ENCODE peak calls at places on chromosomes 11 and 22, in seven cellular contexts. J, E, B, Y, N, G and A are unnamed samples.
A peak's percentile ranks its signal among the peaks of the same experiment; 100 is the strongest.

GRCh38 chr11:111077938-111078337 is 167.6 kb upstream of the POU2AF2 start:
- DNase-seq in J (no peak), E (no peak), B (no peak), Y (peak; percentile 21), N (no peak), G (no peak), A (no peak)

GRCh38 chr11:61151545-61152252 is 9.5 kb downstream of the VPS37C start:
- DNase-seq in J (no peak), E (no peak), B (no peak), Y (no peak), N (no peak), G (no peak), A (no peak)

GRCh38 chr22:30202531-30203006 is 44.0 kb downstream of the LIF start:
- DNase-seq in J (no peak), E (no peak), B (peak; percentile 52), Y (peak; percentile 69), N (no peak), G (peak; percentile 78), A (peak; percentile 61)

GRCh38 chr22:30890689-30891442 is 77.7 kb downstream of the MORC2 start:
- DNase-seq in J (peak; percentile 10), E (peak; percentile 79), B (peak; percentile 49), Y (peak; percentile 59), N (peak; percentile 68), G (peak; percentile 53), A (peak; percentile 41)

GRCh38 chr11:66857234-66857926 is 516 bp downstream of the LRFN4 start:
- DNase-seq in J (no peak), E (peak; percentile 85), B (peak; percentile 47), Y (peak; percentile 31), N (no peak), G (no peak), A (no peak)

GRCh38 chr11:126317681-126318641 is 14.1 kb downstream of the DCPS start:
- DNase-seq in J (no peak), E (peak; percentile 34), B (peak; percentile 64), Y (peak; percentile 87), N (no peak), G (no peak), A (no peak)

GRCh38 chr11:77117485-77117884 is 10.6 kb upstream of the MYO7A start:
- DNase-seq in J (no peak), E (no peak), B (no peak), Y (no peak), N (no peak), G (no peak), A (no peak)

GRCh38 chr22:42292726-42293520 is 22.5 kb upstream of the TCF20 start:
- DNase-seq in J (no peak), E (no peak), B (no peak), Y (no peak), N (no peak), G (no peak), A (no peak)

GRCh38 chr11:95364324-95365295 is 133.6 kb upstream of the SESN3 start:
- DNase-seq in J (no peak), E (peak; percentile 20), B (peak; percentile 30), Y (peak; percentile 16), N (no peak), G (peak; percentile 73), A (no peak)

GRCh38 chr11:25737071-25737675 is 594.8 kb upstream of the ANO3 start:
- DNase-seq in J (no peak), E (no peak), B (no peak), Y (no peak), N (no peak), G (no peak), A (no peak)

GRCh38 chr11:3905080-3905953 is 49.9 kb downstream of the STIM1 start:
- DNase-seq in J (peak; percentile 34), E (no peak), B (peak; percentile 48), Y (peak; percentile 84), N (no peak), G (peak; percentile 91), A (peak; percentile 95)

GRCh38 chr22:20130739-20131592 is 638 bp upstream of the ZDHHC8 start:
- DNase-seq in J (peak; percentile 24), E (peak; percentile 94), B (peak; percentile 90), Y (peak; percentile 82), N (peak; percentile 87), G (peak; percentile 67), A (peak; percentile 60)

GRCh38 chr11:102730036-102730815 is 5.5 kb upstream of the MMP8 start:
- DNase-seq in J (no peak), E (no peak), B (peak; percentile 12), Y (peak; percentile 38), N (no peak), G (no peak), A (no peak)

GRCh38 chr22:20479612-20480196 is 15.9 kb downstream of the KLHL22 start:
- DNase-seq in J (no peak), E (no peak), B (no peak), Y (no peak), N (no peak), G (no peak), A (no peak)

GRCh38 chr11:73577496-73577917 is 20.4 kb downstream of the FAM168A start:
- DNase-seq in J (no peak), E (peak; percentile 68), B (no peak), Y (peak; percentile 63), N (no peak), G (no peak), A (no peak)

GRCh38 chr22:29310863-29311339 is 4.5 kb downstream of the GAS2L1 start:
- DNase-seq in J (peak; percentile 75), E (peak; percentile 86), B (peak; percentile 97), Y (peak; percentile 99), N (peak; percentile 58), G (peak; percentile 89), A (peak; percentile 84)

DNA sequence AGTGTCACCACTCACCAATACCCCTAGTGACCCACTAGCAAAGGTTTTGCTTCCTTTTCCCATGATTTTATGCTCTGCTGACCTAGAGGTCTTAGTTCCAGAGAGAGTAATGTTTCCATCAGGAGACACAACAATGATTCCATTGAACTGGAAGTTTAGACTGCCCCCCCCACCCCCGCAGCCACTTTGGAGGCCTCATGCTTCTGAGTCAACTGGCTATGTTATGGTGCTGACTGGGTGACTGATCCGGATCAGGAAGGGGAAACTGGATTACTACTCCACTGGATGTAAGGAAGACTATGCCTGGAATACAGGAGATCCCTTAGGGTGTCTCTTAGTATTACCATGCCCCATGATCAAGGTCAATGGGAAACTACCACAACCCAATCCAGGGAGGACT is 633.6 kb downstream of the OPCML start:
- DNase-seq in J (no peak), E (no peak), B (no peak), Y (no peak), N (no peak), G (no peak), A (no peak)
- H3K9me2 ChIP-seq in J (no peaks in the 10 kb centered on the region), E (no peaks in the 10 kb centered on the region), B (no peaks in the 10 kb centered on the region), Y (no peaks in the 10 kb centered on the region), N (no peaks in the 10 kb centered on the region), G (no peaks in the 10 kb centered on the region), A (no peaks in the 10 kb centered on the region)

GRCh38 chr22:36331306-36331911 is 56.4 kb downstream of the MYH9 start:
- DNase-seq in J (peak; percentile 82), E (peak; percentile 57), B (peak; percentile 88), Y (peak; percentile 94), N (peak; percentile 87), G (peak; percentile 96), A (peak; percentile 100)
- H3K4me1 ChIP-seq in J (peaks cover 86% of the 10 kb centered on the region), E (peaks cover 96% of the 10 kb centered on the region), B (peaks cover 83% of the 10 kb centered on the region), Y (peaks cover 62% of the 10 kb centered on the region), N (peaks cover 78% of the 10 kb centered on the region), G (peaks cover 78% of the 10 kb centered on the region), A (peaks cover 83% of the 10 kb centered on the region)

DNA sequence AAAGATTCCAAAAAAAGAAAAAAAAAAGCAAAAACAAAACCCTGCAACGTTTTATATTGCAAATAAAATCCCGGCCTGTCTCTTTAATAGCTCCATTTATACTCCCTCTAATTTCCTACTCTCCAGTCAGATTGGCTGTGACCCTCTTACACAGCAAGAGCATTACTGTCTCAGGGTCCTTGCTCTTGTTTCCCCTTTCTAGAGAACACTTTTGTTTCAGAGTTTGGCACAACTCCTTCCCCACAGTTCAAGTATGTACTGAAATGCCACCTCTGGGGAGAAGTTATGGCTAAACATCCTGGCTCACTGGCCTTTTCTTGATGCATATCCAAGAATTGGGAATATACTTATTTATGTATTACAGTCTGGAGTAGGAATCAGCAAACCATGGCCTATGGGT is 2.6 kb downstream of the CASP12 start:
- DNase-seq in J (no peak), E (no peak), B (no peak), Y (no peak), N (no peak), G (no peak), A (no peak)
- H3K27ac ChIP-seq in J (no peak overlapping the region), E (no peak overlapping the region), B (no peak overlapping the region), Y (no peak overlapping the region), N (no peak overlapping the region), G (no peak overlapping the region), A (no peak overlapping the region)

GRCh38 chr11:132901638-132902610 is 630.4 kb downstream of the OPCML start:
- DNase-seq in J (no peak), E (no peak), B (no peak), Y (peak; percentile 26), N (no peak), G (no peak), A (no peak)

GRCh38 chr11:132895340-132895739 is 637.0 kb downstream of the OPCML start:
- DNase-seq in J (no peak), E (no peak), B (peak; percentile 24), Y (peak; percentile 18), N (no peak), G (no peak), A (no peak)

GRCh38 chr11:132894598-132894997 is 637.7 kb downstream of the OPCML start:
- DNase-seq in J (no peak), E (no peak), B (peak; percentile 56), Y (no peak), N (no peak), G (no peak), A (no peak)

DNA sequence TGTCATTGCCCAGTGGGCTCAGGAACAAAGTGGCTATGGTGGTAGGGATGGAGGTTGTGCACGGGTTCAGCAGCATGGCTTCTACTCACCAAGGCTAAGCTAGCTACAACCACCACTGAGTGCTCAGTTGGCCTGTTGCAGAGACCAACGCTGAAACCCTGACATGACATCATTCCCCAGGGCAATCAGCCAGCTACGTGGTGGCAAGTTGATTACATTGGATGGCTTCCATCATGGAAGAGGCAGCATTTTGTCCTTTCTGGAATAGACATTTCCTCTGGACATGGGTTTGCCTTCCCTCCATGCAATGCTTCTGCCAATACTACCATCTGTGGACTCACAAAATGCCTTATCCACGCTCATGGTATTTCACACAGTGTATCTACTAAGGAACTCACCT is 634.3 kb downstream of the OPCML start:
- DNase-seq in J (no peak), E (no peak), B (no peak), Y (no peak), N (no peak), G (no peak), A (no peak)
- H3K9me2 ChIP-seq in J (no peaks in the 10 kb centered on the region), E (no peaks in the 10 kb centered on the region), B (no peaks in the 10 kb centered on the region), Y (no peaks in the 10 kb centered on the region), N (no peaks in the 10 kb centered on the region), G (no peaks in the 10 kb centered on the region), A (no peaks in the 10 kb centered on the region)

DNA sequence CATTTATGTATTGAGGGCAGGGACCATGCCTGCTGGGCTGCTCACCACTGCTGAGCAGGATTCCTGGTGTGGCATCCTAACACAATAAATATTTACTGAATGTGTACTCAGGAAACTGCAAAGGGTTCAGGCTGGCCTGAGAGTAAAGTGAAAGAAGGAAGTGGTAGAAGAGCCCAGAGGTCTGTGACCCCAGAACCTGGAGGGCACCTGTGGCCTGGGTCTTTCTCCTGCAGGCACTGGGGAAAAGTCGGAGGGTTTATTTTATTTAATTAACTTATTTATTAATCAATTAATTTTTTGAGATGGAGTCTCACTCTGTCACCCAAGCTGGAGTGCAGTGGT is 28.2 kb downstream of the TXN2 start:
- DNase-seq in J (no peak), E (no peak), B (no peak), Y (peak; percentile 51), N (no peak), G (peak; percentile 67), A (no peak)
- H3K4me1 ChIP-seq in J (peaks cover 48% of the 10 kb centered on the region), E (no peaks in the 10 kb centered on the region), B (peaks cover 21% of the 10 kb centered on the region), Y (peaks cover 7% of the 10 kb centered on the region), N (peaks cover 31% of the 10 kb centered on the region), G (peaks cover 29% of the 10 kb centered on the region), A (peaks cover 44% of the 10 kb centered on the region)